ENCODE peak calls at places on chromosomes 4 and X, in seven cellular contexts. R, U, E, N, W, I and D are unnamed samples.

GRCh38 chr4:187333151-187333550 is 609.5 kb upstream of the FAT1 start:
- DNase-seq in N (no peak), R (no peak), E (no peak), I (no peak), U (no peak), W (no peak), D (no peak)

GRCh38 chr4:24856586-24856985 is 56.3 kb downstream of the CCDC149 start:
- DNase-seq in R (no peak), U (peak), W (no peak), I (peak), E (no peak), N (no peak), D (no peak)

GRCh38 chr4:17128268-17128667 is 229.8 kb upstream of the LDB2 start:
- DNase-seq in N (no peak), E (no peak), R (no peak), I (no peak), W (no peak), U (no peak), D (no peak)

GRCh38 chrX:1138476-1138875 is 74.0 kb downstream of the CRLF2 start:
- DNase-seq in N (no peak), U (no peak), I (no peak), W (no peak), E (peak), R (no peak), D (no peak)

GRCh38 chr4:164396439-164396838 is 357.5 kb upstream of the SMIM31 start:
- DNase-seq in W (no peak), N (no peak), E (no peak), I (peak), U (peak), R (no peak), D (no peak)

GRCh38 chr4:181822005-181822375 is 421.2 kb upstream of the TENM3 start:
- DNase-seq in I (peak), E (no peak), R (no peak), U (no peak), N (no peak), W (no peak), D (no peak)

GRCh38 chr4:109207060-109207459 is 95.4 kb downstream of the COL25A1 start:
- DNase-seq in E (no peak), W (no peak), I (peak), U (no peak), R (no peak), N (no peak), D (no peak)

GRCh38 chr4:6491235-6491634 is 18.8 kb upstream of the PPP2R2C start:
- DNase-seq in N (no peak), I (no peak), E (no peak), W (no peak), U (no peak), R (no peak), D (no peak)

GRCh38 chrX:140165849-140166248 is 200.5 kb upstream of the CXorf66 start:
- DNase-seq in I (no peak), U (no peak), N (no peak), R (no peak), E (no peak), W (no peak), D (no peak)

DNA sequence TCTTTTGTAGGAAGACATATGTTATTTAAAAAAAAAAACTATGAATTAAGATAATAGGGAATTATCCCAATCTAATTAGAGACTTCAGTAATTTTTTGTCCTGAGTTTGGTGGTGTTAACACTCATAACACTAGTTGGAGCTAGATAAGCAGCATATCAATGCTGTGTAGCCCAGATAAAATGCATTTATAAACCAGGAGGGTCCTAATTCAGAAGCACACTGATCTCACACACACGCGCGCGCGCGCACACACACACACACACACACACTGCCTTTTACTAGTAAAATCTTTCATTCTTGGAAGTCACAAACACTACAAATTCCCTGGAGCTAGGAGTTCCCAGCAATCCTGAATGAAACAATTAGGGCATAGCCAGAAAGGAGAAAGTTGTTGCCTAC is 3.2 kb downstream of the UNC5C start:
- DNase-seq in R (no peak), E (no peak), W (no peak), I (peak), N (no peak), U (no peak), D (no peak)
- H3K27ac ChIP-seq in R (no peak), E (no peak), W (no peak), I (no peak), N (no peak), U (no peak), D (no peak)

GRCh38 chr4:76435689-76436176 is 704 bp downstream of the SHROOM3 start:
- DNase-seq in N (no peak), U (peak), E (no peak), W (no peak), R (no peak), I (peak), D (no peak)
- H3K27ac ChIP-seq in N (no peak), U (peak), E (no peak), W (no peak), R (no peak), I (no peak), D (no peak)

DNA sequence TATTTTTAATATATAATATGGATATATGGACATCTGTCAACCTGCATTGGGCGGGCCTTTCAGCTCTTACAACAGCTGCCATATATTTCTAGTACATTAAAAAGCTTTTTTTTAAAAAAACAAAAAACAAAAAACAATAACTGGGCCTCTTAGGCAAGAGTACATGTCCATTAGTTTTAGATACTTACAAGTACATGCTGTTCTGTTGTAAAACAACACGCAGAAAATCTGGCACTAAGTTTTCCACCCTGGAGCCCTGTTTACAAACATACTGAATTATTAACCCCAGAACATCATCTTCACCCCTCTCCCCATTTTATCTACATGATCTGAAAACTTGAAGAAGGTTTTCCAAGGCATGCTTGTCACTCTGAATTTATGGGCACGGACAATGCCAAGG is 29.8 kb downstream of the RAI2 start:
- DNase-seq in I (no peak), E (no peak), N (no peak), U (no peak), W (no peak), R (no peak), D (no peak)
- H3K27ac ChIP-seq in I (no peak), E (no peak), N (no peak), U (no peak), W (no peak), R (no peak), D (no peak)

DNA sequence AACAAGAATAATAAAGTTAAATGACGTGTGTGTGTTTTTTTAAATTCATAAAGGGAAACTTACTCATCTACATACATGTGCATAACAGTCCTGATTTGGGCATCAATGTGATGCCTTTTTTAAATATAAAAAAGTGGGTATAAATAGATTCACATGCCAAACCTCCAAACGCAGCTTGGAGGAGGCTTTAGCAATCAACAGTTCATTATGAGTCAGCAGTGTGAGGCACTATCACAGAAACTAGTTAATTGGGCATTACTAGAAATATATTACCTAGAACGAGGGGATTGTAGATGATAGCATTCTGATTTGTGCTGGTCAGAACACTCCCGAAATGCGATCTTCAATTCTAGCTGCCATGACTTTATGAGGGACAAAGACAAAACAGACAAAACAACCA is 115.0 kb downstream of the HS6ST2 start:
- DNase-seq in U (no peak), R (no peak), N (no peak), E (no peak), W (no peak), I (peak), D (no peak)
- H3K27ac ChIP-seq in U (no peak), R (no peak), N (no peak), E (peak), W (no peak), I (no peak), D (no peak)

DNA sequence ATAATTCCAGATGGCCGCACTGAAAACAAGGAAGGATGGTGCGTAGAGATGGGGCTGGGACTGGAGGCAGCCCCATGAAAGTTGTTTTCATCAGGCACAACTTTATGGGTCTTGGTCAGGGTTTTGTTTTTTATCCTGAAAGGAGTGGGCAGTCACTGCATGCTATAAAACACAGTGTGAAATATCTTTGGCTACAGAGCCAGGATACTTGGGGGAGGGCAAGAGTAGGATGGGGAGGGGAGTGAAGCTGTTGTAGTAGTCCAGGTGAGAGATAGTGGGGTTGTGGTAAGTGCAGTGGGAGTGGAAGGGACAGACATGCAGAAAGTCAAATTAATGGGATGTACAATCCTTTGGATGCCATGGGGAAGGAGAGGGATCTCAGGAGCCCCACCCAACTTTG is 56.5 kb downstream of the PTTG2 start:
- DNase-seq in I (no peak), R (no peak), N (no peak), W (no peak), E (no peak), U (no peak), D (no peak)
- H3K27ac ChIP-seq in I (no peak), R (peak), N (no peak), W (no peak), E (no peak), U (no peak), D (no peak)

GRCh38 chrX:23785564-23785963 is 2.6 kb downstream of the SAT1 start:
- DNase-seq in I (no peak), E (no peak), W (no peak), N (no peak), U (no peak), R (no peak), D (no peak)
- H3K27ac ChIP-seq in I (no peak), E (peak), W (no peak), N (peak), U (no peak), R (peak), D (no peak)

DNA sequence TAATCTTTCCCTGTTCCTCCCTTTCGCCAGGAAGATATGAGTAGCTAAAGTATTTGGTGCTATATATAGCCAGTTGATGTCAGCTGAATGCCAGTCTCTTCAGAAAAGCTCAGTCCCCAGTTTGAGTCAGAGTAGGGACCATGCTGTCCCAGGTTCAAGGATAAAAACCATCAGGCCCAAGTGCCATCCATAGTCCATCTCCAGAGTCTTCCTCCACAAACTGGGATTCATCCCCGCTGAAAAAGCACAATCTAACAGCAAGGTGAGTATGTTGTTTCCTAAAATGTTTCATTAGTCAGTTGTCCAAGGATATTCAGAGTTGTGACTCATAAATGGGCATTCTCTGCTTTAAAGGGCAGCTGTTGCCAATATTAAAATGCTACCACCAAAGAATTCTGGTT is at the start of gene MYOZ2:
- DNase-seq in U (no peak), E (no peak), W (no peak), N (no peak), R (no peak), I (no peak), D (no peak)
- H3K27ac ChIP-seq in U (no peak), E (peak), W (no peak), N (no peak), R (no peak), I (no peak), D (no peak)